ENCODE peak calls at places on chromosomes 12 and 14, in four cellular contexts. One of them, this sample, is unnamed.

GRCh38 chr12:22396253-22396652 is 61.7 kb upstream of the ST8SIA1 start:
- DNase-seq in psoas muscle: no peak
- DNase-seq in AG09319: no peak
- DNase-seq in nephron progenitor cell: no peak
- DNase-seq in this sample: no peak

GRCh38 chr14:80784824-80785223 is 156.7 kb downstream of the CEP128 start:
- DNase-seq in nephron progenitor cell: no peak
- DNase-seq in AG09319: peak
- DNase-seq in psoas muscle: no peak
- DNase-seq in this sample: no peak

GRCh38 chr14:20138520-20138919 is at the start of gene OR4N5:
- DNase-seq in AG09319: no peak
- DNase-seq in nephron progenitor cell: no peak
- DNase-seq in psoas muscle: no peak
- DNase-seq in this sample: no peak

GRCh38 chr12:121053706-121054105 is 14.7 kb upstream of the OASL start:
- DNase-seq in nephron progenitor cell: no peak
- DNase-seq in AG09319: no peak
- DNase-seq in psoas muscle: no peak
- DNase-seq in this sample: no peak

GRCh38 chr14:68633131-68633991 is 159.5 kb downstream of the ZFP36L1 start:
- DNase-seq in psoas muscle: no peak
- DNase-seq in nephron progenitor cell: no peak
- DNase-seq in AG09319: no peak
- DNase-seq in this sample: peak

GRCh38 chr12:118356809-118357326 is 15.8 kb downstream of the TAOK3 start:
- DNase-seq in AG09319: peak
- DNase-seq in nephron progenitor cell: no peak
- DNase-seq in psoas muscle: no peak
- DNase-seq in this sample: no peak

GRCh38 chr14:54108481-54109471 is 152.2 kb upstream of the BMP4 start:
- DNase-seq in nephron progenitor cell: no peak
- DNase-seq in psoas muscle: no peak
- DNase-seq in AG09319: peak
- DNase-seq in this sample: no peak

GRCh38 chr12:16165506-16165905 is 112.0 kb downstream of the SLC15A5 start:
- DNase-seq in psoas muscle: no peak
- DNase-seq in nephron progenitor cell: peak
- DNase-seq in AG09319: peak
- DNase-seq in this sample: no peak

GRCh38 chr12:69096669-69097364 is 142.6 kb upstream of the CPSF6 start:
- DNase-seq in psoas muscle: no peak
- DNase-seq in AG09319: no peak
- DNase-seq in nephron progenitor cell: no peak
- DNase-seq in this sample: no peak

GRCh38 chr14:73750161-73750901 is 36.1 kb upstream of the PNMA1 start:
- DNase-seq in psoas muscle: no peak
- DNase-seq in AG09319: no peak
- DNase-seq in nephron progenitor cell: no peak
- DNase-seq in this sample: no peak

GRCh38 chr12:82923935-82924334 is 237.2 kb downstream of the TMTC2 start:
- DNase-seq in psoas muscle: no peak
- DNase-seq in AG09319: no peak
- DNase-seq in nephron progenitor cell: no peak
- DNase-seq in this sample: no peak
- TF ChIP-seq CTCF in psoas muscle: no peak
- TF ChIP-seq CTCF in AG09319: no peak
- TF ChIP-seq CTCF in nephron progenitor cell: no peak
- TF ChIP-seq CTCF in this sample: no peak

DNA sequence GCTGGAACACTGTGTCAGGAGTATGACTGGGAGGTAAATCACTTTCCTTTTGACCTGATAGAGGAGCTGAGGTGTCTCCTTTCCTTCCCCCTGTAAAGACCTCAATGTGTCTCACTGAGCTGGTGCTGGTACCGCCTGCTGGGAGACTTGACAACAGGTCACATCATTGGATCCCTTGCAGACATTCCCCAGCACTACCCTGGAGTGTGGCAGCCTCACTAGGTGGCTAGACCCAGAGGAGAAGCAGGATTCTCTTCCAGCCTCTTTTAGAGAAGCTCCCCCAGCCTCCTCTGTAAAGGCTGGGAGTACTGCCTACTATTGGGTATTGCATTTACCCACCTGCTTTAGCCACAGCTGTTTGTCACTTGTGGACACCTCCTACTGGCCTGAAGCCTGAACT is 223.9 kb downstream of the ADGRD1 start:
- DNase-seq in AG09319: no peak
- DNase-seq in nephron progenitor cell: no peak
- DNase-seq in psoas muscle: no peak
- DNase-seq in this sample: peak
- TF ChIP-seq CTCF in AG09319: no peak
- TF ChIP-seq CTCF in nephron progenitor cell: no peak
- TF ChIP-seq CTCF in psoas muscle: no peak
- TF ChIP-seq CTCF in this sample: no peak

GRCh38 chr14:63130531-63130930 is 73.7 kb upstream of the RHOJ start:
- DNase-seq in AG09319: no peak
- DNase-seq in nephron progenitor cell: no peak
- DNase-seq in psoas muscle: no peak
- DNase-seq in this sample: no peak

DNA sequence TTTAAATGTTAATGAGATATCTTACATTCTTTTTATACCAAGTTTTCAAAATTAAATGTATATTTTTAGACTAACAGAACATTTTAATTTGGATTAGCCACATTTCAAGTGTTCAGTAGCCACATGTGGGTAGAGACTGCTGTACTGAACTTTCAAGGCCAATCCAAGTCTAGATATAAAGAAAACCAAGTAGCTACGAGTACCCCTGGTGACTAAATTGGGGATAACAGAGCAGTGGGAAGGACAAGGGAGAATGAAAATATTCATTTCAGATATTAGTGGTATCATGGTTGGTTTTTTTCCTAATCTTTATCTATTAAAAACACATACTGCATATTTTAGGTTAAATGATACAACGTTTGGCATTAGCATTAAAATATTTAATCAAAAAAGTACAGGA is 69.4 kb upstream of the RHOJ start:
- DNase-seq in psoas muscle: no peak
- DNase-seq in AG09319: no peak
- DNase-seq in nephron progenitor cell: no peak
- DNase-seq in this sample: no peak
- TF ChIP-seq CTCF in psoas muscle: no peak
- TF ChIP-seq CTCF in AG09319: no peak
- TF ChIP-seq CTCF in nephron progenitor cell: peak
- TF ChIP-seq CTCF in this sample: peak

GRCh38 chr12:48286665-48287064 is 64.1 kb downstream of the ZNF641 start:
- DNase-seq in AG09319: no peak
- DNase-seq in psoas muscle: no peak
- DNase-seq in nephron progenitor cell: no peak
- DNase-seq in this sample: no peak
- TF ChIP-seq CTCF in AG09319: peak
- TF ChIP-seq CTCF in psoas muscle: no peak
- TF ChIP-seq CTCF in nephron progenitor cell: peak
- TF ChIP-seq CTCF in this sample: peak

GRCh38 chr14:85974602-85975001 is 444.7 kb downstream of the FLRT2 start:
- DNase-seq in psoas muscle: peak
- DNase-seq in nephron progenitor cell: no peak
- DNase-seq in AG09319: no peak
- DNase-seq in this sample: no peak

GRCh38 chr14:85978851-85979250 is 448.9 kb downstream of the FLRT2 start:
- DNase-seq in nephron progenitor cell: no peak
- DNase-seq in psoas muscle: no peak
- DNase-seq in AG09319: no peak
- DNase-seq in this sample: no peak
- TF ChIP-seq CTCF in nephron progenitor cell: no peak
- TF ChIP-seq CTCF in psoas muscle: no peak
- TF ChIP-seq CTCF in AG09319: no peak
- TF ChIP-seq CTCF in this sample: peak

GRCh38 chr12:116799955-116800354 is 61.8 kb downstream of the RNFT2 start:
- DNase-seq in AG09319: no peak
- DNase-seq in nephron progenitor cell: no peak
- DNase-seq in psoas muscle: no peak
- DNase-seq in this sample: no peak
- TF ChIP-seq CTCF in AG09319: no peak
- TF ChIP-seq CTCF in nephron progenitor cell: no peak
- TF ChIP-seq CTCF in psoas muscle: no peak
- TF ChIP-seq CTCF in this sample: no peak

DNA sequence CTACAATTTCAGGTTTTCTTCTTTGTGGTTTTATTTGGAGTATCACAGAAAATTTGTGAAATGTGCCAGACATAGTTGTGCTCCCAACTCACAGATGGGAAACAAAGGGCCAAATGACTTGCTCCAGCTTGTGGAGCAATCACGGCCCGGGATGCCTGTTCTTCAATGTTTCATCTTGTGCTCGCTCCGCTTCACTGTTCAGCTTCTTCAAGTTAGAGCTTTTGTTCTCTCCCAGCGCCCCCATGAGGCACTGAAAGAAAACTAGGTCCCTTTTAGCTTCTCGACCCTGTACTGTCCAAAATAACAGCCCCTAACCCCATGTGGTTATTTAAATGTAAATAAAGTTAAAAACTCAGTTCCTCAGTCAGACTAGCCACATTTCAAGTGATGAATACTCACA is 187.9 kb upstream of the STXBP6 start:
- DNase-seq in psoas muscle: no peak
- DNase-seq in AG09319: no peak
- DNase-seq in nephron progenitor cell: peak
- DNase-seq in this sample: no peak
- TF ChIP-seq CTCF in psoas muscle: no peak
- TF ChIP-seq CTCF in AG09319: no peak
- TF ChIP-seq CTCF in nephron progenitor cell: peak
- TF ChIP-seq CTCF in this sample: no peak

GRCh38 chr12:75317784-75318183 is 12.3 kb downstream of the CAPS2 start:
- DNase-seq in AG09319: no peak
- DNase-seq in nephron progenitor cell: no peak
- DNase-seq in psoas muscle: no peak
- DNase-seq in this sample: no peak
- TF ChIP-seq CTCF in AG09319: no peak
- TF ChIP-seq CTCF in nephron progenitor cell: no peak
- TF ChIP-seq CTCF in psoas muscle: no peak
- TF ChIP-seq CTCF in this sample: no peak

DNA sequence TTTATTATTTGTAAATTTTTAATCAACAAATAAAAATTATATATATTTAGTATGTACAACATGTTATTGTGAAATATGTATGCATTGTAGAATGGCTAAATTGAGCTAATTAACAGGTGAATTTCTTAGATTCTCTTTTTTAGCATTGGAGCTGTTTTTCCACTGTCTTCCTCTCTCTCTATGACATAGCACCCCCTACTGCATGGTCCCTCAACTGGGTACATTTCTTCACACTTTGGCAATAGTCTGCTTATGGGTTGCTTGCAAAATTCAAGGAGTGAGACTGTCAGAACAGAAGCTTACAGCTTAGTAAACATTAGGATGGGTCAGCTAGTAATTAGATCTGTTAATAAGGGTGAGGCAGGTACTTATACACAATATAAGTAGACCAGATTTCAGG is 658.5 kb upstream of the MGAT4C start:
- DNase-seq in AG09319: peak
- DNase-seq in nephron progenitor cell: peak
- DNase-seq in psoas muscle: no peak
- DNase-seq in this sample: no peak
- TF ChIP-seq CTCF in AG09319: peak
- TF ChIP-seq CTCF in nephron progenitor cell: peak
- TF ChIP-seq CTCF in psoas muscle: no peak
- TF ChIP-seq CTCF in this sample: peak